ENCODE peak calls at places on chromosomes 12 and 14, in ten cellular contexts. X is right atrium auricular region; D is SJSA1; N is fibroblast of lung; C is stomach; P is CD8-positive, alpha-beta T cell; R is mammary epithelial cell; Z is IMR-90; B is NT2/D1; I is aorta. F is an unnamed sample.

GRCh38 chr14:52266782-52267181 is 716 bp upstream of the PTGDR start:
- DNase-seq in P (no peak), N (peak; percentile 5), X (no peak), B (no peak), C (no peak), R (peak; percentile 30), D (no peak), I (no peak), Z (no peak), F (peak; percentile 80)

GRCh38 chr12:77847665-77848431 is 17.2 kb downstream of the NAV3 start:
- DNase-seq in P (no peak), C (no peak), R (peak; percentile 96), I (no peak), B (no peak), Z (peak; percentile 82), X (no peak), D (peak; percentile 86), N (peak; percentile 85), F (peak; percentile 95)

GRCh38 chr12:13209279-13210021 is 12.9 kb downstream of the EMP1 start:
- DNase-seq in C (no peak), P (no peak), B (no peak), D (no peak), X (no peak), I (peak; percentile 35), R (no peak), N (no peak), Z (no peak), F (peak; percentile 64)

GRCh38 chr12:1576410-1577240 is 17.8 kb downstream of the FBXL14 start:
- DNase-seq in X (no peak), C (no peak), P (no peak), Z (peak; percentile 85), D (no peak), B (no peak), N (peak; percentile 87), I (no peak), R (no peak), F (peak; percentile 88)

GRCh38 chr12:19351346-19351745 is 87.9 kb upstream of the AEBP2 start:
- DNase-seq in C (no peak), X (no peak), I (no peak), N (no peak), B (no peak), D (no peak), R (no peak), P (no peak), Z (no peak), F (no peak)

GRCh38 chr12:23098110-23099049 is 473.4 kb downstream of the ETNK1 start:
- DNase-seq in R (no peak), P (no peak), X (no peak), I (no peak), B (no peak), Z (no peak), C (no peak), N (peak; percentile 80), D (no peak), F (no peak)

GRCh38 chr12:115574831-115575230 is 702.7 kb downstream of the MED13L start:
- DNase-seq in Z (no peak), R (no peak), I (no peak), C (no peak), P (no peak), B (no peak), D (no peak), N (no peak), X (no peak), F (no peak)

GRCh38 chr12:109728921-109729836 is 15.6 kb downstream of the FAM222A start:
- DNase-seq in R (peak; percentile 13), N (no peak), X (no peak), D (no peak), I (peak; percentile 56), P (no peak), C (no peak), Z (no peak), B (no peak), F (no peak)

GRCh38 chr14:99265571-99265970 is 6.4 kb downstream of the BCL11B start:
- DNase-seq in P (no peak), N (no peak), D (no peak), Z (no peak), R (no peak), B (no peak), C (no peak), I (no peak), X (no peak), F (no peak)

GRCh38 chr12:40325349-40325960 is 100.7 kb downstream of the LRRK2 start:
- DNase-seq in C (no peak), Z (peak; percentile 4), D (no peak), R (peak; percentile 28), P (no peak), B (peak; percentile 32), X (no peak), I (no peak), N (peak; percentile 8), F (peak; percentile 2)

DNA sequence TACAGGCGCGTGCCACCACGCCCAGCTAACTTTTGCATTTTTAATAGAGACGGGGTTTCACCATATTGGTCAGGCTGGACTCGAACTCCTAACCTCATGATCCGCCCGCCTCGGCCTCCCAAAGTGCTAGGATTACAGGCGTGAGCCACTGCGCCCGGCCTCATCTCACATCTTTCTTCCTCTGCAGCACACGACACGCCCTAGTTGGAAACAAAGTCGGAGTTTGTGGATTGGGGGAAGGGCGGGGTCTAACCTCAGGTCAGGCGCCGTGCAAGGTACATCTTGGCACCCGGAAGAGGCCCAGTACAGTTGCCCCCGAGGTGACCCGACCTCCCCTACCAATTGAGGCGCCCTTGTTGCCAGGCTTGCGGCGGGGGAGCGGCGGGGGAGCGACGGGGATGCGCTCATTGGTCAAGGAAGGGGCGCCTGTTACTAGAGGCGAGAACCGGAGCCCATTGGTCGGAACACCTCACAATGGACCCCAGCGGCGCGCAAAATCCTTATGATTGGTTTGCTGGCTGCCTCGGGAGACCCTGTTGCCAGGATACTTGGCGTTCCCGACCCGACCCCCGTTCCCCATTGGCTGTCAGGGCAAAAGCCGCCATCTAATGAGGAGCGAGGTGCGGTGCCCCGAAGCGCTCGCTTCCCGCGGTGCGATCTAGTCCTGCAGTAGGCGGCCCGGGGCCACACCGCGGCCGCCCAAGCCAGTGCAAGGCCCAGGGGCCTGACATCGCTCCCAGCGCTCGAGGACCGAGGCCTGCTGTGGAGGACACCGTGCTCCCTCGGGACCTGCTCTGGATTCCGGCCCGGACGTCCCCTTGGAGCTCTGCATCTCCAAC is at the start of gene REC8:
- DNase-seq in B (peak; percentile 83), P (peak; percentile 62), X (peak; percentile 89), R (no peak), I (peak; percentile 89), N (peak; percentile 85), D (no peak), Z (no peak), C (peak; percentile 82), F (no peak)
- H3K4me3 ChIP-seq in B (peak within 1 kb of the TSS; percentile 45), P (peak within 1 kb of the TSS; percentile 53), X (peak within 1 kb of the TSS; percentile 40), R (no peak within 1 kb of the TSS), I (no peak within 1 kb of the TSS), N (no peak within 1 kb of the TSS), D (no peak within 1 kb of the TSS), Z (no peak within 1 kb of the TSS), C (peak within 1 kb of the TSS; percentile 49), F (peak within 1 kb of the TSS; percentile 44)

GRCh38 chr12:49338830-49339463 is 2.0 kb upstream of the C1QL4 start:
- DNase-seq in I (peak; percentile 51), P (no peak), B (no peak), N (no peak), X (no peak), Z (no peak), R (no peak), C (peak; percentile 3), D (no peak), F (no peak)

GRCh38 chr12:49334681-49335080 is 2.3 kb downstream of the C1QL4 start:
- DNase-seq in R (no peak), I (no peak), Z (no peak), X (no peak), C (peak; percentile 10), N (no peak), B (no peak), P (no peak), D (no peak), F (no peak)

GRCh38 chr12:49335118-49335954 is 1.7 kb downstream of the C1QL4 start:
- DNase-seq in B (no peak), X (no peak), P (no peak), I (peak; percentile 36), C (no peak), N (no peak), R (no peak), D (no peak), Z (no peak), F (no peak)

GRCh38 chr12:49335955-49336644 is 888 bp downstream of the C1QL4 start:
- DNase-seq in I (peak; percentile 71), X (no peak), Z (no peak), C (no peak), D (no peak), N (no peak), R (no peak), P (no peak), B (no peak), F (no peak)

GRCh38 chr12:49336645-49337584 is at the start of gene C1QL4:
- DNase-seq in X (peak; percentile 75), N (peak; percentile 52), Z (peak; percentile 52), R (peak; percentile 50), B (no peak), I (peak; percentile 96), D (peak; percentile 68), C (peak; percentile 85), P (peak; percentile 85), F (peak; percentile 66)
- H3K4me3 ChIP-seq in X (peak within 1 kb of the TSS; percentile 40), N (peak within 1 kb of the TSS; percentile 45), Z (peak within 1 kb of the TSS; percentile 57), R (peak within 1 kb of the TSS; percentile 57), B (peak within 1 kb of the TSS; percentile 60), I (peak within 1 kb of the TSS; percentile 31), D (peak within 1 kb of the TSS; percentile 37), C (peak within 1 kb of the TSS; percentile 39), P (peak within 1 kb of the TSS; percentile 51), F (peak within 1 kb of the TSS; percentile 43)

DNA sequence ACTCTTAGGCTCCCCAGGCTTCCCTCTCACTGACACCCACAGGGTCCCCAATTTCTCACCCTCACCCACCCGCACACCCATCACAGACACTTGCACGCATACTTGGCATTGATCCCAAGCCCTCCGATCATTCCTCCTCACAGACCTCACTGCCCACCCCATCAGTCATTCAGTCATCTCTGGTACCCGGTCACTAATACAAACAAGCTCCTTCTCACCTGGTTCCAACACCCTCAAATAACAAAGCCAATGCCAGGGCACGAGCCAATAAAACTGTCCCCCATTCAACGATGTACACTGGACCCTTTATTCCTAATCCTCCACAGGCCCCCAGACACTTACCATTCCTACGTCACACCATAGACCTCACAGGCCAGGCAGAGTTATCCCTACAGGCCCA is 2.3 kb downstream of the ZNF605 start:
- DNase-seq in Z (no peak), C (no peak), R (no peak), D (peak; percentile 55), P (no peak), B (no peak), N (no peak), X (no peak), I (no peak), F (no peak)
- H3K4me3 ChIP-seq in Z (no peak overlapping the region), C (no peak overlapping the region), R (no peak overlapping the region), D (no peak overlapping the region), P (no peak overlapping the region), B (no peak overlapping the region), N (no peak overlapping the region), X (no peak overlapping the region), I (no peak overlapping the region), F (no peak overlapping the region)

DNA sequence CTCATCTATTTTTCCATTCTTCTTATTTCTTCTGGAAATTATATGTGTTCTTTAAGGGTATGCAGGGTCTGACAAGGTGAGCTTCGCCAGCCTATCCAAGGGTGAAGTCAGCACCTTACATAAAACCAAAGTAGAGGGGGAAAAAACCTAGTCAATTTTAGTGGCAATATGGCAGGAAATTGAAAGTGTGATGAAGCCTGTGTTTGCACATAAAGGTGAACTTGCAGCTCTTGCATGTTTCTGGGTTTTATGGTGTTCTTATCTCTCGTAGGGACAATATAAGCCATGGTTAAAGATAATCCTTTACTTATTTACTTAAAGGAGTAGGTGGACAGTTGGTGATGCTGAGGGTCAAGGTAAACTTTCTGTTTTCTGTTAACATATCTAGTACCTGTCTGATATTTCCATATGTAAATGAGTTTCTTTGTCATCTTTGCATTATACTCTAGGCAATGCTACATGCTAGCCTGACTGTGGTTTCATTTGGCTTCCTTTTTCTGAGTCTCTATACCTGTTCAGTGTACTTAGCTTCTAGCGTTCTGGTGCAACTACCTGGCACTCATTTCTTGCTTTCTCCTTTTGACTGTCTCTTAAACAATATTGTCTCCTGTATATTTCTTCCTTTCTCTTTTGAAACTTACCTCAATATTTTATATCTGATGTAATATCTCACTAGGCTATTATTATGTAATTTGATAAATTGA is 32.9 kb downstream of the CCDC91 start:
- DNase-seq in P (no peak), B (no peak), C (no peak), D (no peak), R (no peak), X (no peak), N (no peak), I (no peak), Z (no peak), F (no peak)
- H3K4me3 ChIP-seq in P (no peak overlapping the region), B (no peak overlapping the region), C (no peak overlapping the region), D (no peak overlapping the region), R (no peak overlapping the region), X (no peak overlapping the region), N (no peak overlapping the region), I (no peak overlapping the region), Z (no peak overlapping the region), F (no peak overlapping the region)

F was measured in cardiac fibroblast.